ENCODE peak calls at places on chromosomes 1 and 21, in nine cellular contexts. Q, T, C, D, E, V, F, O and H are unnamed samples.

GRCh38 chr1:162987866-162988265 is 81.3 kb upstream of the RGS4 start:
- DNase-seq in E (no peak), O (no peak), Q (no peak), F (no peak), T (no peak), V (no peak), C (peak; percentile 69), D (no peak), H (no peak)

GRCh38 chr1:180230791-180231505 is 884 bp downstream of the LHX4 start:
- DNase-seq in O (no peak), D (no peak), C (peak; percentile 58), F (no peak), T (no peak), E (no peak), V (peak; percentile 49), Q (no peak), H (peak; percentile 31)

GRCh38 chr21:27572681-27573080 is 605.8 kb upstream of the ADAMTS5 start:
- DNase-seq in F (no peak), D (no peak), O (no peak), Q (no peak), V (no peak), T (no peak), C (peak; percentile 3), E (no peak), H (no peak)

GRCh38 chr1:7109901-7110300 is 324.6 kb downstream of the CAMTA1 start:
- DNase-seq in D (no peak), F (no peak), T (no peak), C (no peak), E (no peak), Q (no peak), V (no peak), O (no peak), H (no peak)

GRCh38 chr21:24456358-24456757 is 1150.9 kb downstream of the MRPL39 start:
- DNase-seq in V (no peak), D (no peak), Q (no peak), C (no peak), T (no peak), O (no peak), F (no peak), E (no peak), H (no peak)

GRCh38 chr1:227320476-227320875 is 2.2 kb upstream of the CDC42BPA start:
- DNase-seq in V (no peak), T (no peak), O (no peak), Q (no peak), E (no peak), C (no peak), D (no peak), F (no peak), H (no peak)

GRCh38 chr1:14320518-14320917 is 278.0 kb upstream of the KAZN start:
- DNase-seq in O (no peak), D (no peak), V (no peak), T (no peak), Q (peak; percentile 81), E (no peak), F (no peak), C (no peak), H (no peak)

GRCh38 chr1:156336242-156336641 is 1.9 kb downstream of the CCT3 start:
- DNase-seq in F (peak; percentile 25), Q (no peak), V (no peak), C (peak; percentile 78), D (no peak), T (peak; percentile 17), O (no peak), E (no peak), H (no peak)

GRCh38 chr1:111903858-111904449 is 85.5 kb downstream of the KCND3 start:
- DNase-seq in Q (no peak), V (no peak), C (no peak), F (no peak), O (no peak), E (no peak), D (no peak), T (no peak), H (no peak)

GRCh38 chr21:35150562-35151226 is 101.6 kb upstream of the RUNX1 start:
- DNase-seq in D (no peak), F (no peak), E (no peak), T (no peak), O (no peak), Q (no peak), V (no peak), C (no peak), H (no peak)

GRCh38 chr1:89737985-89738510 is 82.8 kb upstream of the LRRC8D start:
- DNase-seq in F (no peak), T (no peak), D (no peak), O (no peak), C (no peak), V (no peak), E (no peak), Q (no peak), H (no peak)

GRCh38 chr1:95118019-95118499 is 904 bp downstream of the TLCD4 start:
- DNase-seq in E (no peak), T (no peak), D (no peak), C (peak; percentile 31), O (no peak), V (no peak), Q (no peak), F (no peak), H (no peak)

GRCh38 chr1:94529416-94529815 is 12.1 kb downstream of the F3 start:
- DNase-seq in C (no peak), O (no peak), Q (no peak), D (no peak), E (no peak), V (no peak), F (no peak), T (no peak), H (no peak)

GRCh38 chr21:35674895-35675470 is 385.3 kb downstream of the SETD4 start:
- DNase-seq in Q (no peak), O (no peak), E (no peak), F (no peak), D (no peak), C (no peak), T (no peak), V (no peak), H (no peak)

GRCh38 chr1:151238467-151238739 is 16.1 kb upstream of the PSMD4 start:
- DNase-seq in T (no peak), V (no peak), Q (no peak), E (no peak), F (no peak), D (no peak), C (peak; percentile 29), O (no peak), H (no peak)

GRCh38 chr1:119737040-119737682 is 25.4 kb downstream of the PHGDH start:
- DNase-seq in D (no peak), Q (no peak), F (no peak), V (no peak), O (no peak), E (no peak), T (no peak), C (no peak), H (no peak)

GRCh38 chr1:235831148-235831547 is 35.6 kb downstream of the LYST start:
- DNase-seq in C (peak; percentile 72), D (no peak), O (no peak), T (peak; percentile 19), E (peak; percentile 34), V (peak; percentile 52), F (no peak), Q (no peak), H (no peak)

GRCh38 chr1:153357076-153357852 is 390 bp upstream of the S100A9 start:
- DNase-seq in V (no peak), E (no peak), T (peak; percentile 83), F (no peak), C (no peak), O (no peak), D (no peak), Q (peak; percentile 87), H (no peak)